ENCODE peak calls at places on chromosomes 2 and 18, in five cellular contexts. One of them, this sample, is unnamed.

GRCh38 chr2:1972948-1973347 is 228.6 kb upstream of the PXDN start:
- DNase-seq in stimulated activated CD4-positive, alpha-beta T cell treated with anti-CD3 and anti-CD28 coated beads, Interleukin-1b, Interleukin-23, amount 100 ng/mL, for 24 hours: no peak
- DNase-seq in NCI-H1436: no peak
- DNase-seq in activated CD8-positive, alpha-beta T cell treated with anti-CD3 and anti-CD28 coated beads, Interleukin-2, amount 10 ng/mL, durations not matched to agents 7 days and 5 days: no peak
- DNase-seq in HEK293T: no peak
- DNase-seq in this sample: no peak

GRCh38 chr2:160007111-160007510 is 55.3 kb downstream of the PLA2R1 start:
- DNase-seq in activated CD8-positive, alpha-beta T cell treated with anti-CD3 and anti-CD28 coated beads, Interleukin-2, amount 10 ng/mL, durations not matched to agents 7 days and 5 days: no peak
- DNase-seq in stimulated activated CD4-positive, alpha-beta T cell treated with anti-CD3 and anti-CD28 coated beads, Interleukin-1b, Interleukin-23, amount 100 ng/mL, for 24 hours: no peak
- DNase-seq in HEK293T: no peak
- DNase-seq in NCI-H1436: no peak
- DNase-seq in this sample: no peak

GRCh38 chr2:231198291-231199173 is at the start of gene ARMC9:
- DNase-seq in stimulated activated CD4-positive, alpha-beta T cell treated with anti-CD3 and anti-CD28 coated beads, Interleukin-1b, Interleukin-23, amount 100 ng/mL, for 24 hours: peak
- DNase-seq in activated CD8-positive, alpha-beta T cell treated with anti-CD3 and anti-CD28 coated beads, Interleukin-2, amount 10 ng/mL, durations not matched to agents 7 days and 5 days: peak
- DNase-seq in NCI-H1436: peak
- DNase-seq in HEK293T: peak
- DNase-seq in this sample: peak

GRCh38 chr2:3594493-3595281 is at the start of gene COLEC11:
- DNase-seq in stimulated activated CD4-positive, alpha-beta T cell treated with anti-CD3 and anti-CD28 coated beads, Interleukin-1b, Interleukin-23, amount 100 ng/mL, for 24 hours: no peak
- DNase-seq in NCI-H1436: no peak
- DNase-seq in activated CD8-positive, alpha-beta T cell treated with anti-CD3 and anti-CD28 coated beads, Interleukin-2, amount 10 ng/mL, durations not matched to agents 7 days and 5 days: no peak
- DNase-seq in HEK293T: no peak
- DNase-seq in this sample: no peak

GRCh38 chr2:241272722-241273551 is 42.5 kb downstream of the HDLBP start:
- DNase-seq in HEK293T: peak
- DNase-seq in activated CD8-positive, alpha-beta T cell treated with anti-CD3 and anti-CD28 coated beads, Interleukin-2, amount 10 ng/mL, durations not matched to agents 7 days and 5 days: peak
- DNase-seq in stimulated activated CD4-positive, alpha-beta T cell treated with anti-CD3 and anti-CD28 coated beads, Interleukin-1b, Interleukin-23, amount 100 ng/mL, for 24 hours: peak
- DNase-seq in NCI-H1436: peak
- DNase-seq in this sample: peak

GRCh38 chr2:88350262-88350640 is 102.2 kb downstream of the FOXI3 start:
- DNase-seq in HEK293T: no peak
- DNase-seq in stimulated activated CD4-positive, alpha-beta T cell treated with anti-CD3 and anti-CD28 coated beads, Interleukin-1b, Interleukin-23, amount 100 ng/mL, for 24 hours: no peak
- DNase-seq in NCI-H1436: no peak
- DNase-seq in activated CD8-positive, alpha-beta T cell treated with anti-CD3 and anti-CD28 coated beads, Interleukin-2, amount 10 ng/mL, durations not matched to agents 7 days and 5 days: no peak
- DNase-seq in this sample: no peak

GRCh38 chr2:40364143-40364903 is 87.6 kb downstream of the SLC8A1 start:
- DNase-seq in NCI-H1436: no peak
- DNase-seq in activated CD8-positive, alpha-beta T cell treated with anti-CD3 and anti-CD28 coated beads, Interleukin-2, amount 10 ng/mL, durations not matched to agents 7 days and 5 days: no peak
- DNase-seq in HEK293T: no peak
- DNase-seq in stimulated activated CD4-positive, alpha-beta T cell treated with anti-CD3 and anti-CD28 coated beads, Interleukin-1b, Interleukin-23, amount 100 ng/mL, for 24 hours: no peak
- DNase-seq in this sample: no peak

GRCh38 chr2:217902281-217903141 is 100.3 kb downstream of the TNS1 start:
- DNase-seq in stimulated activated CD4-positive, alpha-beta T cell treated with anti-CD3 and anti-CD28 coated beads, Interleukin-1b, Interleukin-23, amount 100 ng/mL, for 24 hours: no peak
- DNase-seq in HEK293T: no peak
- DNase-seq in NCI-H1436: no peak
- DNase-seq in activated CD8-positive, alpha-beta T cell treated with anti-CD3 and anti-CD28 coated beads, Interleukin-2, amount 10 ng/mL, durations not matched to agents 7 days and 5 days: peak
- DNase-seq in this sample: no peak

GRCh38 chr2:178413472-178414265 is 37.3 kb downstream of the PRKRA start:
- DNase-seq in stimulated activated CD4-positive, alpha-beta T cell treated with anti-CD3 and anti-CD28 coated beads, Interleukin-1b, Interleukin-23, amount 100 ng/mL, for 24 hours: peak
- DNase-seq in activated CD8-positive, alpha-beta T cell treated with anti-CD3 and anti-CD28 coated beads, Interleukin-2, amount 10 ng/mL, durations not matched to agents 7 days and 5 days: peak
- DNase-seq in HEK293T: peak
- DNase-seq in NCI-H1436: peak
- DNase-seq in this sample: peak

GRCh38 chr2:105802587-105802986 is 57.9 kb downstream of the NCK2 start:
- DNase-seq in stimulated activated CD4-positive, alpha-beta T cell treated with anti-CD3 and anti-CD28 coated beads, Interleukin-1b, Interleukin-23, amount 100 ng/mL, for 24 hours: peak
- DNase-seq in NCI-H1436: no peak
- DNase-seq in activated CD8-positive, alpha-beta T cell treated with anti-CD3 and anti-CD28 coated beads, Interleukin-2, amount 10 ng/mL, durations not matched to agents 7 days and 5 days: peak
- DNase-seq in HEK293T: no peak
- DNase-seq in this sample: no peak

GRCh38 chr2:118971245-118972122 is 29.5 kb downstream of the MARCO start:
- DNase-seq in stimulated activated CD4-positive, alpha-beta T cell treated with anti-CD3 and anti-CD28 coated beads, Interleukin-1b, Interleukin-23, amount 100 ng/mL, for 24 hours: no peak
- DNase-seq in activated CD8-positive, alpha-beta T cell treated with anti-CD3 and anti-CD28 coated beads, Interleukin-2, amount 10 ng/mL, durations not matched to agents 7 days and 5 days: no peak
- DNase-seq in NCI-H1436: no peak
- DNase-seq in HEK293T: no peak
- DNase-seq in this sample: no peak

GRCh38 chr2:164146478-164146877 is 410.7 kb upstream of the FIGN start:
- DNase-seq in activated CD8-positive, alpha-beta T cell treated with anti-CD3 and anti-CD28 coated beads, Interleukin-2, amount 10 ng/mL, durations not matched to agents 7 days and 5 days: no peak
- DNase-seq in NCI-H1436: no peak
- DNase-seq in stimulated activated CD4-positive, alpha-beta T cell treated with anti-CD3 and anti-CD28 coated beads, Interleukin-1b, Interleukin-23, amount 100 ng/mL, for 24 hours: no peak
- DNase-seq in HEK293T: no peak
- DNase-seq in this sample: no peak

GRCh38 chr2:231123362-231123898 is 1.4 kb downstream of the HTR2B start:
- DNase-seq in stimulated activated CD4-positive, alpha-beta T cell treated with anti-CD3 and anti-CD28 coated beads, Interleukin-1b, Interleukin-23, amount 100 ng/mL, for 24 hours: no peak
- DNase-seq in NCI-H1436: no peak
- DNase-seq in activated CD8-positive, alpha-beta T cell treated with anti-CD3 and anti-CD28 coated beads, Interleukin-2, amount 10 ng/mL, durations not matched to agents 7 days and 5 days: no peak
- DNase-seq in HEK293T: no peak
- DNase-seq in this sample: no peak

GRCh38 chr2:45184606-45185005 is 175.4 kb upstream of the SIX2 start:
- DNase-seq in stimulated activated CD4-positive, alpha-beta T cell treated with anti-CD3 and anti-CD28 coated beads, Interleukin-1b, Interleukin-23, amount 100 ng/mL, for 24 hours: no peak
- DNase-seq in HEK293T: no peak
- DNase-seq in activated CD8-positive, alpha-beta T cell treated with anti-CD3 and anti-CD28 coated beads, Interleukin-2, amount 10 ng/mL, durations not matched to agents 7 days and 5 days: peak
- DNase-seq in NCI-H1436: no peak
- DNase-seq in this sample: no peak

GRCh38 chr2:201363857-201364560 is 6.9 kb upstream of the FLACC1 start:
- DNase-seq in HEK293T: peak
- DNase-seq in NCI-H1436: peak
- DNase-seq in activated CD8-positive, alpha-beta T cell treated with anti-CD3 and anti-CD28 coated beads, Interleukin-2, amount 10 ng/mL, durations not matched to agents 7 days and 5 days: peak
- DNase-seq in stimulated activated CD4-positive, alpha-beta T cell treated with anti-CD3 and anti-CD28 coated beads, Interleukin-1b, Interleukin-23, amount 100 ng/mL, for 24 hours: no peak
- DNase-seq in this sample: no peak

GRCh38 chr2:84495539-84496146 is 20.7 kb upstream of the DNAH6 start:
- DNase-seq in NCI-H1436: peak
- DNase-seq in HEK293T: peak
- DNase-seq in activated CD8-positive, alpha-beta T cell treated with anti-CD3 and anti-CD28 coated beads, Interleukin-2, amount 10 ng/mL, durations not matched to agents 7 days and 5 days: peak
- DNase-seq in stimulated activated CD4-positive, alpha-beta T cell treated with anti-CD3 and anti-CD28 coated beads, Interleukin-1b, Interleukin-23, amount 100 ng/mL, for 24 hours: no peak
- DNase-seq in this sample: no peak

GRCh38 chr2:128396500-128396891 is 77.8 kb upstream of the HS6ST1 start:
- DNase-seq in HEK293T: no peak
- DNase-seq in NCI-H1436: no peak
- DNase-seq in activated CD8-positive, alpha-beta T cell treated with anti-CD3 and anti-CD28 coated beads, Interleukin-2, amount 10 ng/mL, durations not matched to agents 7 days and 5 days: no peak
- DNase-seq in stimulated activated CD4-positive, alpha-beta T cell treated with anti-CD3 and anti-CD28 coated beads, Interleukin-1b, Interleukin-23, amount 100 ng/mL, for 24 hours: no peak
- DNase-seq in this sample: no peak

GRCh38 chr2:53460347-53460746 is 307.3 kb upstream of the CHAC2 start:
- DNase-seq in NCI-H1436: no peak
- DNase-seq in HEK293T: no peak
- DNase-seq in stimulated activated CD4-positive, alpha-beta T cell treated with anti-CD3 and anti-CD28 coated beads, Interleukin-1b, Interleukin-23, amount 100 ng/mL, for 24 hours: no peak
- DNase-seq in activated CD8-positive, alpha-beta T cell treated with anti-CD3 and anti-CD28 coated beads, Interleukin-2, amount 10 ng/mL, durations not matched to agents 7 days and 5 days: no peak
- DNase-seq in this sample: no peak

GRCh38 chr18:1252936-1253335 is 348.3 kb downstream of the ADCYAP1 start:
- DNase-seq in activated CD8-positive, alpha-beta T cell treated with anti-CD3 and anti-CD28 coated beads, Interleukin-2, amount 10 ng/mL, durations not matched to agents 7 days and 5 days: no peak
- DNase-seq in HEK293T: no peak
- DNase-seq in NCI-H1436: no peak
- DNase-seq in stimulated activated CD4-positive, alpha-beta T cell treated with anti-CD3 and anti-CD28 coated beads, Interleukin-1b, Interleukin-23, amount 100 ng/mL, for 24 hours: no peak
- DNase-seq in this sample: no peak

GRCh38 chr2:55357164-55357563 is 62.5 kb downstream of the CCDC88A start:
- DNase-seq in NCI-H1436: no peak
- DNase-seq in stimulated activated CD4-positive, alpha-beta T cell treated with anti-CD3 and anti-CD28 coated beads, Interleukin-1b, Interleukin-23, amount 100 ng/mL, for 24 hours: no peak
- DNase-seq in activated CD8-positive, alpha-beta T cell treated with anti-CD3 and anti-CD28 coated beads, Interleukin-2, amount 10 ng/mL, durations not matched to agents 7 days and 5 days: no peak
- DNase-seq in HEK293T: no peak
- DNase-seq in this sample: no peak

GRCh38 chr2:30336978-30337841 is 105.9 kb downstream of the LBH start:
- DNase-seq in stimulated activated CD4-positive, alpha-beta T cell treated with anti-CD3 and anti-CD28 coated beads, Interleukin-1b, Interleukin-23, amount 100 ng/mL, for 24 hours: peak
- DNase-seq in activated CD8-positive, alpha-beta T cell treated with anti-CD3 and anti-CD28 coated beads, Interleukin-2, amount 10 ng/mL, durations not matched to agents 7 days and 5 days: peak
- DNase-seq in HEK293T: no peak
- DNase-seq in NCI-H1436: no peak
- DNase-seq in this sample: no peak

GRCh38 chr2:182980115-182980514 is 58.1 kb downstream of the NCKAP1 start:
- DNase-seq in NCI-H1436: peak
- DNase-seq in HEK293T: peak
- DNase-seq in stimulated activated CD4-positive, alpha-beta T cell treated with anti-CD3 and anti-CD28 coated beads, Interleukin-1b, Interleukin-23, amount 100 ng/mL, for 24 hours: no peak
- DNase-seq in activated CD8-positive, alpha-beta T cell treated with anti-CD3 and anti-CD28 coated beads, Interleukin-2, amount 10 ng/mL, durations not matched to agents 7 days and 5 days: no peak
- DNase-seq in this sample: no peak

GRCh38 chr2:200687938-200688920 is 102.4 kb downstream of the AOX1 start:
- DNase-seq in NCI-H1436: no peak
- DNase-seq in HEK293T: no peak
- DNase-seq in stimulated activated CD4-positive, alpha-beta T cell treated with anti-CD3 and anti-CD28 coated beads, Interleukin-1b, Interleukin-23, amount 100 ng/mL, for 24 hours: no peak
- DNase-seq in activated CD8-positive, alpha-beta T cell treated with anti-CD3 and anti-CD28 coated beads, Interleukin-2, amount 10 ng/mL, durations not matched to agents 7 days and 5 days: peak
- DNase-seq in this sample: no peak

GRCh38 chr2:156356006-156356764 is 23.7 kb upstream of the NR4A2 start:
- DNase-seq in activated CD8-positive, alpha-beta T cell treated with anti-CD3 and anti-CD28 coated beads, Interleukin-2, amount 10 ng/mL, durations not matched to agents 7 days and 5 days: no peak
- DNase-seq in HEK293T: no peak
- DNase-seq in stimulated activated CD4-positive, alpha-beta T cell treated with anti-CD3 and anti-CD28 coated beads, Interleukin-1b, Interleukin-23, amount 100 ng/mL, for 24 hours: no peak
- DNase-seq in NCI-H1436: no peak
- DNase-seq in this sample: no peak

GRCh38 chr2:191222507-191222906 is 22.7 kb upstream of the MYO1B start:
- DNase-seq in activated CD8-positive, alpha-beta T cell treated with anti-CD3 and anti-CD28 coated beads, Interleukin-2, amount 10 ng/mL, durations not matched to agents 7 days and 5 days: no peak
- DNase-seq in stimulated activated CD4-positive, alpha-beta T cell treated with anti-CD3 and anti-CD28 coated beads, Interleukin-1b, Interleukin-23, amount 100 ng/mL, for 24 hours: no peak
- DNase-seq in HEK293T: no peak
- DNase-seq in NCI-H1436: no peak
- DNase-seq in this sample: no peak

GRCh38 chr2:175366814-175367213 is 185.3 kb upstream of the ATP5MC3 start:
- DNase-seq in activated CD8-positive, alpha-beta T cell treated with anti-CD3 and anti-CD28 coated beads, Interleukin-2, amount 10 ng/mL, durations not matched to agents 7 days and 5 days: peak
- DNase-seq in HEK293T: peak
- DNase-seq in NCI-H1436: peak
- DNase-seq in stimulated activated CD4-positive, alpha-beta T cell treated with anti-CD3 and anti-CD28 coated beads, Interleukin-1b, Interleukin-23, amount 100 ng/mL, for 24 hours: peak
- DNase-seq in this sample: no peak

GRCh38 chr18:64208531-64208930 is 59.6 kb upstream of the LINC00305 start:
- DNase-seq in NCI-H1436: no peak
- DNase-seq in stimulated activated CD4-positive, alpha-beta T cell treated with anti-CD3 and anti-CD28 coated beads, Interleukin-1b, Interleukin-23, amount 100 ng/mL, for 24 hours: no peak
- DNase-seq in HEK293T: no peak
- DNase-seq in activated CD8-positive, alpha-beta T cell treated with anti-CD3 and anti-CD28 coated beads, Interleukin-2, amount 10 ng/mL, durations not matched to agents 7 days and 5 days: no peak
- DNase-seq in this sample: no peak

GRCh38 chr2:111617299-111617803 is 266.6 kb downstream of the ANAPC1 start:
- DNase-seq in stimulated activated CD4-positive, alpha-beta T cell treated with anti-CD3 and anti-CD28 coated beads, Interleukin-1b, Interleukin-23, amount 100 ng/mL, for 24 hours: no peak
- DNase-seq in NCI-H1436: no peak
- DNase-seq in HEK293T: no peak
- DNase-seq in activated CD8-positive, alpha-beta T cell treated with anti-CD3 and anti-CD28 coated beads, Interleukin-2, amount 10 ng/mL, durations not matched to agents 7 days and 5 days: no peak
- DNase-seq in this sample: no peak

GRCh38 chr2:55048514-55048924 is 1.7 kb downstream of the RTN4 start:
- DNase-seq in stimulated activated CD4-positive, alpha-beta T cell treated with anti-CD3 and anti-CD28 coated beads, Interleukin-1b, Interleukin-23, amount 100 ng/mL, for 24 hours: no peak
- DNase-seq in activated CD8-positive, alpha-beta T cell treated with anti-CD3 and anti-CD28 coated beads, Interleukin-2, amount 10 ng/mL, durations not matched to agents 7 days and 5 days: no peak
- DNase-seq in HEK293T: peak
- DNase-seq in NCI-H1436: no peak
- DNase-seq in this sample: no peak

GRCh38 chr2:17804358-17804757 is 11.9 kb upstream of the MSGN1 start:
- DNase-seq in NCI-H1436: no peak
- DNase-seq in activated CD8-positive, alpha-beta T cell treated with anti-CD3 and anti-CD28 coated beads, Interleukin-2, amount 10 ng/mL, durations not matched to agents 7 days and 5 days: no peak
- DNase-seq in stimulated activated CD4-positive, alpha-beta T cell treated with anti-CD3 and anti-CD28 coated beads, Interleukin-1b, Interleukin-23, amount 100 ng/mL, for 24 hours: no peak
- DNase-seq in HEK293T: no peak
- DNase-seq in this sample: no peak

GRCh38 chr18:61926532-61926931 is 33.7 kb upstream of the RNF152 start:
- DNase-seq in NCI-H1436: no peak
- DNase-seq in HEK293T: no peak
- DNase-seq in activated CD8-positive, alpha-beta T cell treated with anti-CD3 and anti-CD28 coated beads, Interleukin-2, amount 10 ng/mL, durations not matched to agents 7 days and 5 days: peak
- DNase-seq in stimulated activated CD4-positive, alpha-beta T cell treated with anti-CD3 and anti-CD28 coated beads, Interleukin-1b, Interleukin-23, amount 100 ng/mL, for 24 hours: peak
- DNase-seq in this sample: no peak

GRCh38 chr2:54416166-54416798 is 39.8 kb upstream of the SPTBN1 start:
- DNase-seq in activated CD8-positive, alpha-beta T cell treated with anti-CD3 and anti-CD28 coated beads, Interleukin-2, amount 10 ng/mL, durations not matched to agents 7 days and 5 days: no peak
- DNase-seq in NCI-H1436: no peak
- DNase-seq in HEK293T: no peak
- DNase-seq in stimulated activated CD4-positive, alpha-beta T cell treated with anti-CD3 and anti-CD28 coated beads, Interleukin-1b, Interleukin-23, amount 100 ng/mL, for 24 hours: no peak
- DNase-seq in this sample: no peak

GRCh38 chr18:68400889-68401288 is 314.0 kb downstream of the TMX3 start:
- DNase-seq in NCI-H1436: no peak
- DNase-seq in activated CD8-positive, alpha-beta T cell treated with anti-CD3 and anti-CD28 coated beads, Interleukin-2, amount 10 ng/mL, durations not matched to agents 7 days and 5 days: no peak
- DNase-seq in stimulated activated CD4-positive, alpha-beta T cell treated with anti-CD3 and anti-CD28 coated beads, Interleukin-1b, Interleukin-23, amount 100 ng/mL, for 24 hours: no peak
- DNase-seq in HEK293T: no peak
- DNase-seq in this sample: no peak

This sample was measured in activated T-helper 1 cell treated with anti-CD3 and anti-CD28 coated beads, Interleukin-2, amount 50 U/mL, for 16 hours.